ENCODE peak calls at places on chromosomes 12 and 14, in six cellular contexts. One of them, this sample, is unnamed.

GRCh38 chr12:17016116-17016864 is 410.3 kb upstream of the LMO3 start:
- DNase-seq in GM12878: no peak
- DNase-seq in H1: no peak
- DNase-seq in HepG2: no peak
- DNase-seq in K562: no peak
- DNase-seq in SK-N-SH: no peak
- DNase-seq in this sample: no peak

GRCh38 chr14:23056956-23057756 is at the start of gene CDH24:
- DNase-seq in HepG2: no peak
- DNase-seq in SK-N-SH: peak; percentile 90
- DNase-seq in GM12878: no peak
- DNase-seq in K562: peak; percentile 88
- DNase-seq in H1: peak; percentile 83
- DNase-seq in this sample: no peak

GRCh38 chr12:107196681-107197080 is 103.3 kb upstream of the CRY1 start:
- DNase-seq in SK-N-SH: no peak
- DNase-seq in HepG2: no peak
- DNase-seq in K562: no peak
- DNase-seq in GM12878: no peak
- DNase-seq in H1: no peak
- DNase-seq in this sample: no peak

GRCh38 chr12:124544983-124545382 is 22.4 kb downstream of the NCOR2 start:
- DNase-seq in HepG2: no peak
- DNase-seq in GM12878: no peak
- DNase-seq in K562: no peak
- DNase-seq in SK-N-SH: no peak
- DNase-seq in H1: no peak
- DNase-seq in this sample: no peak

GRCh38 chr12:86264451-86265328 is 8.5 kb upstream of the MGAT4C start:
- DNase-seq in H1: peak; percentile 69
- DNase-seq in HepG2: no peak
- DNase-seq in SK-N-SH: peak; percentile 4
- DNase-seq in GM12878: no peak
- DNase-seq in K562: no peak
- DNase-seq in this sample: no peak

GRCh38 chr12:98743362-98743953 is 98.4 kb downstream of the APAF1 start:
- DNase-seq in HepG2: peak; percentile 30
- DNase-seq in K562: peak; percentile 34
- DNase-seq in H1: peak; percentile 63
- DNase-seq in SK-N-SH: peak; percentile 68
- DNase-seq in GM12878: no peak
- DNase-seq in this sample: no peak

GRCh38 chr12:13093850-13094225 is 9.6 kb downstream of the GSG1 start:
- DNase-seq in GM12878: no peak
- DNase-seq in HepG2: no peak
- DNase-seq in SK-N-SH: no peak
- DNase-seq in H1: no peak
- DNase-seq in K562: no peak
- DNase-seq in this sample: no peak

GRCh38 chr12:131102493-131102931 is 148.8 kb downstream of the ADGRD1 start:
- DNase-seq in K562: no peak
- DNase-seq in GM12878: no peak
- DNase-seq in HepG2: no peak
- DNase-seq in SK-N-SH: no peak
- DNase-seq in H1: peak; percentile 23
- DNase-seq in this sample: no peak

GRCh38 chr12:128819293-128820144 is 4.2 kb downstream of the SLC15A4 start:
- DNase-seq in GM12878: no peak
- DNase-seq in H1: no peak
- DNase-seq in SK-N-SH: no peak
- DNase-seq in K562: no peak
- DNase-seq in HepG2: no peak
- DNase-seq in this sample: no peak

GRCh38 chr12:3168775-3169221 is 91.6 kb downstream of the TSPAN9 start:
- DNase-seq in H1: no peak
- DNase-seq in K562: peak; percentile 11
- DNase-seq in SK-N-SH: no peak
- DNase-seq in GM12878: no peak
- DNase-seq in HepG2: no peak
- DNase-seq in this sample: no peak

GRCh38 chr12:96183734-96184370 is 10.3 kb upstream of the ELK3 start:
- DNase-seq in HepG2: no peak
- DNase-seq in GM12878: no peak
- DNase-seq in H1: no peak
- DNase-seq in SK-N-SH: no peak
- DNase-seq in K562: no peak
- DNase-seq in this sample: no peak

GRCh38 chr12:27899151-27899661 is 73.3 kb downstream of the PTHLH start:
- DNase-seq in K562: no peak
- DNase-seq in GM12878: no peak
- DNase-seq in H1: no peak
- DNase-seq in HepG2: peak; percentile 81
- DNase-seq in SK-N-SH: no peak
- DNase-seq in this sample: no peak

GRCh38 chr14:101731187-101732080 is 30.1 kb upstream of the PPP2R5C start:
- DNase-seq in H1: no peak
- DNase-seq in K562: peak; percentile 52
- DNase-seq in GM12878: peak; percentile 48
- DNase-seq in SK-N-SH: no peak
- DNase-seq in HepG2: peak; percentile 90
- DNase-seq in this sample: peak; percentile 96

GRCh38 chr14:75335588-75335987 is 57.0 kb downstream of the FOS start:
- DNase-seq in K562: no peak
- DNase-seq in GM12878: peak; percentile 45
- DNase-seq in SK-N-SH: no peak
- DNase-seq in HepG2: no peak
- DNase-seq in H1: no peak
- DNase-seq in this sample: no peak

GRCh38 chr12:77042834-77043233 is 22.5 kb downstream of the E2F7 start:
- DNase-seq in HepG2: no peak
- DNase-seq in K562: no peak
- DNase-seq in GM12878: no peak
- DNase-seq in SK-N-SH: no peak
- DNase-seq in H1: no peak
- DNase-seq in this sample: no peak

GRCh38 chr12:41460906-41461305 is 272.8 kb downstream of the PDZRN4 start:
- DNase-seq in H1: no peak
- DNase-seq in GM12878: no peak
- DNase-seq in K562: no peak
- DNase-seq in SK-N-SH: no peak
- DNase-seq in HepG2: no peak
- DNase-seq in this sample: no peak

GRCh38 chr14:49193365-49194050 is 392.7 kb downstream of the RPS29 start:
- DNase-seq in H1: no peak
- DNase-seq in SK-N-SH: peak; percentile 6
- DNase-seq in GM12878: peak; percentile 30
- DNase-seq in K562: no peak
- DNase-seq in HepG2: no peak
- DNase-seq in this sample: no peak
- TF ChIP-seq GABPA in H1: no peak
- TF ChIP-seq GABPA in SK-N-SH: no peak
- TF ChIP-seq GABPA in GM12878: no peak
- TF ChIP-seq GABPA in K562: no peak
- TF ChIP-seq GABPA in HepG2: no peak
- TF ChIP-seq GABPA in this sample: no peak

DNA sequence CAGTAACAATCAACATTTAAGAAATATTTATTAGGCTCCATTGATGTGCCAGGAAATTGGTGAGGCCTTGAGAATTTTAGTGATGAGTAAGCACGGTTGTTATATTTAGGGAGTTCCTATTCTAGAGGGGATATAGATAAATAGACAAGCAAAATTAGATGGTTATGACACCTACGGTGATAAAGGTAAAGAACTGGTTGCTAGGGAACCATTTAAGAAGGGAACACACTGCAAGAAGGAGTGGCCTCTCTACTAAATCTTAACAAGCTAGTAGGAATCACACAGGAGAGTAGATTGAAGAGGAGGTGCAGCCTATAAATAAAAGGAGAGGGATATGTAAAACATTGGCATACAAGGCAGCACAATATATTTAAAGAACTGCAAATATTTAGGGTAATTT is 155.2 kb downstream of the LRIG3 start:
- DNase-seq in H1: no peak
- DNase-seq in K562: no peak
- DNase-seq in SK-N-SH: no peak
- DNase-seq in GM12878: no peak
- DNase-seq in HepG2: no peak
- DNase-seq in this sample: no peak
- TF ChIP-seq POLR2AphosphoS5 in H1: no peak
- TF ChIP-seq POLR2AphosphoS5 in K562: no peak
- TF ChIP-seq POLR2AphosphoS5 in SK-N-SH: no peak
- TF ChIP-seq POLR2AphosphoS5 in GM12878: no peak
- TF ChIP-seq POLR2AphosphoS5 in HepG2: no peak
- TF ChIP-seq POLR2AphosphoS5 in this sample: no peak

GRCh38 chr12:26018926-26019325 is 60.4 kb downstream of the RASSF8 start:
- DNase-seq in H1: no peak
- DNase-seq in K562: no peak
- DNase-seq in HepG2: no peak
- DNase-seq in SK-N-SH: no peak
- DNase-seq in GM12878: no peak
- DNase-seq in this sample: no peak
- TF ChIP-seq GABPA in H1: no peak
- TF ChIP-seq GABPA in K562: no peak
- TF ChIP-seq GABPA in HepG2: no peak
- TF ChIP-seq GABPA in SK-N-SH: no peak
- TF ChIP-seq GABPA in GM12878: no peak
- TF ChIP-seq GABPA in this sample: no peak

GRCh38 chr14:103847439-103847953 is at the start of gene PPP1R13B:
- DNase-seq in H1: peak; percentile 94
- DNase-seq in HepG2: peak; percentile 78
- DNase-seq in K562: peak; percentile 98
- DNase-seq in GM12878: peak; percentile 40
- DNase-seq in SK-N-SH: peak; percentile 100
- DNase-seq in this sample: peak; percentile 65
- TF ChIP-seq POLR2AphosphoS5 in H1: no peak
- TF ChIP-seq POLR2AphosphoS5 in HepG2: no peak
- TF ChIP-seq POLR2AphosphoS5 in K562: no peak
- TF ChIP-seq POLR2AphosphoS5 in GM12878: no peak
- TF ChIP-seq POLR2AphosphoS5 in SK-N-SH: peak; percentile 28
- TF ChIP-seq POLR2AphosphoS5 in this sample: no peak

DNA sequence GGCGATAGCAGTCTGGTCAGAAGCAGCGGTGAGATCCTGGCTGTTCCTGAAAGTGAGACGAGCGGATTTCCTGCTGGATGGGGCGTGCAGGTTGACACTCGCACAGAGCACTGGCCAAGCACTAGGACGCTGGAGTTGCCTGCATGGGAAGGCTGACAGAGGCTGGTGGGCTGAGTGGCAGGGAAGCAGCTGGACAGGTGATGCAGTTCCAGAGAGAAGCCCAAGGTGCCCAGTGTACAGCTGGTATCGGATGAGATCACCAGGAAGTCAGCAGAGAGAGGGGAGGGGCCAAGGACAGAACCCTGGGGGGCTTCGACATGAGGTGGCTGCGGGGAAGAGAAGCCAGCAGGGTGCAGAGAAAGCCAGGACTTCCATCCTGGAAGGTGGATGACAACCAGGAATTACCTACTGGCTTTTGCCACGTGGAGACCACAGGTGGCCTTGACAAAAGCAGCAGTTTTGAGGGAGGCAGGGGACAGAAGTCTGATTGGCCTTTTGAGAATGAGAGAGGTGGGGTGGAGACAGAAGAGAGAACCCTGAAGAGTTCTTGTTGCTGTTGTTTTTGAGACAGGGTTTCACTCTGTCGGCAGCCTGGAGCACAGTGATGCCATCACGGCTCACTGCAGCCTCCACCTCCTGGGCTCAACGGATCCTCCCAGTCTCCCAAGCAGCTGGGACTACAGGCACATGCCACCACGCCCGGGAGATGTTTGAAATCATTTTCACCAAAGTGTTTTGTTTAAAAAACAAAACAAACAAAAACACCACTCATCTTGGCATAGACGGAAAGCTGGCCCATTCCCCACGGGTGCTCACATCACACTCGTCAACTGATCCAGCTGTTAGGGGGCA is 35.3 kb downstream of the CDC42BPB start:
- DNase-seq in HepG2: no peak
- DNase-seq in GM12878: no peak
- DNase-seq in H1: no peak
- DNase-seq in K562: no peak
- DNase-seq in SK-N-SH: no peak
- DNase-seq in this sample: no peak
- TF ChIP-seq GABPA in HepG2: no peak
- TF ChIP-seq GABPA in GM12878: no peak
- TF ChIP-seq GABPA in H1: no peak
- TF ChIP-seq GABPA in K562: no peak
- TF ChIP-seq GABPA in SK-N-SH: no peak
- TF ChIP-seq GABPA in this sample: no peak

This sample was measured in HL-60.